ENCODE peak calls at places on chromosomes 16 and 17, in seven cellular contexts. One of them, this sample, is unnamed.

GRCh38 chr17:39757931-39758873 is 20.5 kb downstream of the GRB7 start:
- DNase-seq in naive B cell: peak; percentile 31
- DNase-seq in stromal cell of bone marrow: no peak
- DNase-seq in CD8-positive, alpha-beta memory T cell: peak; percentile 82
- DNase-seq in A549: no peak
- DNase-seq in NCI-H510A treated with DMSO at 0.1 percent for 48 hours: no peak
- DNase-seq in heart right ventricle: no peak
- DNase-seq in this sample: no peak

GRCh38 chr17:7477392-7478275 is 1.8 kb downstream of the ZBTB4 start:
- DNase-seq in naive B cell: no peak
- DNase-seq in stromal cell of bone marrow: peak; percentile 57
- DNase-seq in CD8-positive, alpha-beta memory T cell: no peak
- DNase-seq in A549: no peak
- DNase-seq in NCI-H510A treated with DMSO at 0.1 percent for 48 hours: no peak
- DNase-seq in heart right ventricle: peak; percentile 41
- DNase-seq in this sample: peak; percentile 87

GRCh38 chr16:72247821-72248253 is 75.9 kb upstream of the PMFBP1 start:
- DNase-seq in naive B cell: no peak
- DNase-seq in stromal cell of bone marrow: peak; percentile 36
- DNase-seq in CD8-positive, alpha-beta memory T cell: no peak
- DNase-seq in A549: no peak
- DNase-seq in NCI-H510A treated with DMSO at 0.1 percent for 48 hours: no peak
- DNase-seq in heart right ventricle: no peak
- DNase-seq in this sample: no peak

GRCh38 chr16:69150146-69150865 is 17.9 kb downstream of the UTP4 start:
- DNase-seq in naive B cell: peak; percentile 59
- DNase-seq in stromal cell of bone marrow: peak; percentile 66
- DNase-seq in CD8-positive, alpha-beta memory T cell: peak; percentile 65
- DNase-seq in A549: peak; percentile 77
- DNase-seq in NCI-H510A treated with DMSO at 0.1 percent for 48 hours: peak; percentile 36
- DNase-seq in heart right ventricle: peak; percentile 75
- DNase-seq in this sample: no peak

GRCh38 chr17:18033442-18034099 is 5.4 kb downstream of the ATPAF2 start:
- DNase-seq in naive B cell: peak; percentile 75
- DNase-seq in stromal cell of bone marrow: peak; percentile 81
- DNase-seq in CD8-positive, alpha-beta memory T cell: peak; percentile 68
- DNase-seq in A549: peak; percentile 86
- DNase-seq in NCI-H510A treated with DMSO at 0.1 percent for 48 hours: peak; percentile 87
- DNase-seq in heart right ventricle: peak; percentile 79
- DNase-seq in this sample: no peak

GRCh38 chr17:17041018-17041521 is 1.2 kb upstream of the MPRIP start:
- DNase-seq in naive B cell: no peak
- DNase-seq in stromal cell of bone marrow: no peak
- DNase-seq in CD8-positive, alpha-beta memory T cell: no peak
- DNase-seq in A549: no peak
- DNase-seq in NCI-H510A treated with DMSO at 0.1 percent for 48 hours: peak; percentile 84
- DNase-seq in heart right ventricle: peak; percentile 55
- DNase-seq in this sample: peak; percentile 44

GRCh38 chr17:9842057-9842758 is 16.5 kb downstream of the GLP2R start:
- DNase-seq in naive B cell: no peak
- DNase-seq in stromal cell of bone marrow: peak; percentile 19
- DNase-seq in CD8-positive, alpha-beta memory T cell: no peak
- DNase-seq in A549: peak; percentile 65
- DNase-seq in NCI-H510A treated with DMSO at 0.1 percent for 48 hours: no peak
- DNase-seq in heart right ventricle: peak; percentile 37
- DNase-seq in this sample: no peak

GRCh38 chr17:27609606-27610303 is 21.2 kb upstream of the LGALS9 start:
- DNase-seq in naive B cell: no peak
- DNase-seq in stromal cell of bone marrow: peak; percentile 24
- DNase-seq in CD8-positive, alpha-beta memory T cell: no peak
- DNase-seq in A549: peak; percentile 46
- DNase-seq in NCI-H510A treated with DMSO at 0.1 percent for 48 hours: no peak
- DNase-seq in heart right ventricle: no peak
- DNase-seq in this sample: peak; percentile 82

GRCh38 chr17:2883544-2884203 is 87.4 kb downstream of the RAP1GAP2 start:
- DNase-seq in naive B cell: no peak
- DNase-seq in stromal cell of bone marrow: no peak
- DNase-seq in CD8-positive, alpha-beta memory T cell: no peak
- DNase-seq in A549: peak; percentile 84
- DNase-seq in NCI-H510A treated with DMSO at 0.1 percent for 48 hours: peak; percentile 37
- DNase-seq in heart right ventricle: peak; percentile 44
- DNase-seq in this sample: no peak